ENCODE peak calls at places on chromosomes 11 and 22, in six cellular contexts. P is HFF-Myc, K is choroid plexus epithelial cell, E is tibial nerve, O is progenitor cell of endocrine pancreas, B is mucosa of descending colon. W is an unnamed sample.

GRCh38 chr11:64799256-64799924 is 3.6 kb downstream of the MAP4K2 start:
- DNase-seq in O (no peak), E (no peak), B (no peak), P (no peak), K (no peak), W (no peak)

GRCh38 chr11:82771781-82772180 is 38.1 kb upstream of the FAM181B start:
- DNase-seq in O (no peak), E (no peak), K (no peak), P (no peak), B (no peak), W (no peak)

GRCh38 chr11:125925247-125925740 is 20.6 kb upstream of the VSIG10L2 start:
- DNase-seq in K (peak; percentile 8), B (peak; percentile 45), O (no peak), P (no peak), E (no peak), W (no peak)

GRCh38 chr11:78190374-78190773 is 1.7 kb downstream of the USP35 start:
- DNase-seq in P (no peak), K (no peak), O (no peak), E (no peak), B (no peak), W (no peak)

GRCh38 chr11:111105566-111105965 is 140.0 kb upstream of the POU2AF2 start:
- DNase-seq in E (no peak), P (no peak), B (no peak), K (peak; percentile 70), O (no peak), W (no peak)

GRCh38 chr11:64996327-64996709 is 453 bp downstream of the BATF2 start:
- DNase-seq in B (peak; percentile 31), O (no peak), P (no peak), K (no peak), E (no peak), W (no peak)

GRCh38 chr22:23970816-23971482 is 3.3 kb downstream of the DDT start:
- DNase-seq in O (no peak), P (no peak), B (no peak), E (no peak), K (no peak), W (no peak)

GRCh38 chr11:133698654-133699053 is 146.7 kb downstream of the SPATA19 start:
- DNase-seq in K (no peak), E (no peak), O (no peak), P (no peak), B (no peak), W (no peak)

GRCh38 chr11:15602779-15603178 is 488.1 kb downstream of the INSC start:
- DNase-seq in E (no peak), K (no peak), O (no peak), P (no peak), B (no peak), W (no peak)

GRCh38 chr11:68904458-68904847 is 762 bp downstream of the IGHMBP2 start:
- DNase-seq in P (no peak), E (no peak), O (no peak), K (no peak), B (no peak), W (no peak)

GRCh38 chr11:479311-479710 is 27.7 kb downstream of the RNH1 start:
- DNase-seq in E (no peak), P (no peak), O (no peak), K (no peak), B (no peak), W (no peak)

GRCh38 chr11:90593099-90593498 is 370.2 kb upstream of the CHORDC1 start:
- DNase-seq in K (no peak), P (no peak), O (no peak), B (no peak), E (no peak), W (no peak)

DNA sequence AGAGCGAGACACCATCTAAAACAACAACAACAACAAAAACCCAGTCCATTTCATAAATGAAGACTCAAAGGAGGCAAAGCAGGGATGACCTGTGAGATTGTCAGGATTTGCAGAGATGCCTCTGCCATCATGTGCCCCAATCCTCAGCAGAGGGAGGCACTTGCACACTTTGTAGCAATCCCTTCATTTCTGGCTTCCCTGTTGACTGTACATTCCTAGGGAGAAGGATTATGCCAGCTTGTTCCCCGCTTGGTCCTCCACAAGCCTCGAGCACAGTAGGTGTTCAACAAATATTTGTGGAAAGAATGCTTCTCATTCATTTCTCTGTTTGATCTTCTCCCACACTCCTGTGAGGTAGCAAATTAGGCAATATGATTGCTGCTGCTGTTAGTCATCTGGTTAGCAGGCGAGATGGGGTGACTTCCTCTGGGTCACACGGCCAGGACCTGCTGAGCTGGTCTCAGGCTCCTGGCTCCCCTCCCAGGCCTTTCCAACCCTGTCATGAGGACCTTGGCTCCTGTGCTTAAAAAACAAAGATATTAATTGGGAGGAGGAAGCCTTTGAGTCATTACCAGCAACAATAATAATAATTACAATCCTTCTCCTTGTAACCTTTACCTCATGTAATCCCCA is 34.1 kb downstream of the LIF start:
- DNase-seq in K (peak; percentile 97), E (peak; percentile 66), O (no peak), B (no peak), P (peak; percentile 46), W (no peak)
- TF ChIP-seq CTCF in K (peak; percentile 35), E (no peak), O (no peak), B (no peak), P (no peak), W (no peak)

DNA sequence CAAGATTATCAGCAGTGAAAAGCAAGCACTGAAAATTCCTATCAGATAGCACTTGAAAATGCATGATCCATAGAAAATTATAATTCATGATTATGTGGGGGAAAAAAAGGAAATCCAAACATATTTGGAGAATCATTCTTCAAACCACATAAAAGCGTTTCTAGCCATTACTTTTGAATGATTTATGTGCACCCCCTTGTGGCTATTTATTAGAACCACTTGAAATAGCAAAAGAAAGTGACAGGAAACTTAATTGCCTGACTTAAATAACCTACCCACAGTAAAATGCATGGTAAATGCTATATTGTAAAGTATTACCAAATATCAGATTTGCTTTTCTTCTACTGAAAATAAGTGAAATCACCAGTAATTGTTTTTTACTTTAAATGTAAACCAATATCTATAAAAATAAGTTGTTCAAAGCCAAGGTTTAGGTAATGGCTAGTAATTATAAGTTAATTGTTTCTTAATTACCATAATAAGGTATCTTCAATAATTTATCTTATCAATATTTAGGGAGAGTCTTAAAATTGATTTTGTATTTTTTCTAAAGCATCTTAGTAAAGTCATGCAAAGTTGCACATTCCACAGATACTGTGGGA is 168.5 kb downstream of the ARHGAP42 start:
- DNase-seq in E (no peak), P (no peak), K (peak; percentile 84), B (no peak), O (no peak), W (no peak)
- TF ChIP-seq CTCF in E (peak; percentile 48), P (peak; percentile 39), K (peak; percentile 58), B (no peak), O (peak; percentile 75), W (peak; percentile 82)

DNA sequence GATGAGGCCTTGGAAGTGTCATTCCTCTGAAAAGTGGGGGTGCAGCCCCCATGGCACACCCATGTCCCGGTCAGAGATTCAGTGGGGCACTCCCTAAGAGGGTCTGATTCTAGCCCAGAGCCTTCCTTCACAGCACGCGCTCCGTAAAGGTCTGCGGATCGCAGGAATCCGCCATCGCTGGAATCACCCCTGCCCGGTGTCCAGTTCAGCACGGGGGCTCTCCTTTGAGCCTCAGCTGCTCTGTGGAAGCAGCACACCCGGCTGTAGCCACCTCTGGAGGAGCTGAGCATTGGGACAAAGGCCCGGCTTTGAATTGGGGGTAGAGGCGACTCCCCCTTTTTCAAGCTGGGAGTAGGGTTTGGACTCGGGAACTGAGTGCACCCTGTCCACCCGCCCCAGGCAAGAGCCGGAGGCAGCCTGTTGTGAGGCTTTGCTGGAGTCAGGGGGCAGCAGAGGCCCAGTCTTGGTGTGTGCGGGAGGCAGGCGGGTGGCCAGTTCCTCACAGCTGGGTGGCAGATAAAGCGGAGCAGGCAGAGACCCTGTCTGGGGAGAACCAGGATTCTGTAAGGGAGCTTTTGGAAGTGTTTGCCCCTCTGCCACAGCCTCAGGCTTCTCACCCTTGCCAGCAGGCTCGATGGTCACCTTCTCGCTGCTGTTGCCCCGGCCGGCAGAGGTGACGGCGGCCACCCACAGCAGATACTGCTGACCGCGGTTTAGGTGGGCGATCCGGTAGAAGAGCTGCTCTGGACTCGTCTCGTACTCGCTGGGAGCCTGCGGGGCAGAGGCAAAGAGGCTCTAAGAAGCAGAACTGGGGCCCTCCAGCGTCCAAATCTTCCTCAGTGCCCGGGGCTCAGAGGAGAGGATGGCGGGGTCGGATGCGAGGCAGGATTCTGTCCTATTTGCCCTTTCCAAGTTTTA is 115.9 kb downstream of the CEP164 start:
- DNase-seq in K (peak; percentile 69), B (peak; percentile 56), E (peak; percentile 32), P (no peak), O (peak; percentile 55), W (peak; percentile 79)
- TF ChIP-seq CTCF in K (peak; percentile 75), B (peak; percentile 14), E (peak; percentile 51), P (peak; percentile 42), O (peak; percentile 79), W (peak; percentile 38)

DNA sequence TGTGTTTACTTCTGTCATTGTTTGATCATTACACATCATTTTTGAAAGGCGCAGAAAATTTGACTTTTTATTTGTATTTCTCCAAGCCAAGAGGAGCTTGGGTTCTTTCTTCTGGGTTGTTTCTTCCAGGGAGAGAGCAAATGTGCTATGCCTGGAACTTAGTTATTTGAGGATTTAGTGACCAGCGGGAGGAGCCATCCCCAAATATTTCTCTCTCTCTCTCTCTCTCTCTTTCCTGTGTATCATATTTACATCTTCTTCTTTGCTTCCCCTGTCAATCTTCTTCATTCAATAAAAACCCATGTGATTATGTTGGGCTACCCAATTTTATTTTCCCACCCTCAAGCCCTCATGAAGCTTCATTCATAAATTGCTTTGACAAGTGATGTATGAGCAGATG is 534.5 kb downstream of the LRRC4C start:
- DNase-seq in E (no peak), P (no peak), B (no peak), K (no peak), O (no peak), W (no peak)
- TF ChIP-seq CTCF in E (no peak), P (no peak), B (no peak), K (no peak), O (no peak), W (no peak)

GRCh38 chr11:106369224-106369623 is 291.8 kb downstream of the AASDHPPT start:
- DNase-seq in K (peak; percentile 24), E (no peak), O (no peak), B (no peak), P (no peak), W (no peak)
- TF ChIP-seq CTCF in K (peak; percentile 15), E (no peak), O (no peak), B (no peak), P (no peak), W (no peak)

GRCh38 chr11:2298795-2299747 is 2.6 kb downstream of the C11orf21 start:
- DNase-seq in K (peak; percentile 36), E (peak; percentile 4), B (peak; percentile 51), O (no peak), P (no peak), W (peak; percentile 49)
- TF ChIP-seq CTCF in K (peak; percentile 53), E (no peak), B (no peak), O (peak; percentile 61), P (peak; percentile 15), W (no peak)

DNA sequence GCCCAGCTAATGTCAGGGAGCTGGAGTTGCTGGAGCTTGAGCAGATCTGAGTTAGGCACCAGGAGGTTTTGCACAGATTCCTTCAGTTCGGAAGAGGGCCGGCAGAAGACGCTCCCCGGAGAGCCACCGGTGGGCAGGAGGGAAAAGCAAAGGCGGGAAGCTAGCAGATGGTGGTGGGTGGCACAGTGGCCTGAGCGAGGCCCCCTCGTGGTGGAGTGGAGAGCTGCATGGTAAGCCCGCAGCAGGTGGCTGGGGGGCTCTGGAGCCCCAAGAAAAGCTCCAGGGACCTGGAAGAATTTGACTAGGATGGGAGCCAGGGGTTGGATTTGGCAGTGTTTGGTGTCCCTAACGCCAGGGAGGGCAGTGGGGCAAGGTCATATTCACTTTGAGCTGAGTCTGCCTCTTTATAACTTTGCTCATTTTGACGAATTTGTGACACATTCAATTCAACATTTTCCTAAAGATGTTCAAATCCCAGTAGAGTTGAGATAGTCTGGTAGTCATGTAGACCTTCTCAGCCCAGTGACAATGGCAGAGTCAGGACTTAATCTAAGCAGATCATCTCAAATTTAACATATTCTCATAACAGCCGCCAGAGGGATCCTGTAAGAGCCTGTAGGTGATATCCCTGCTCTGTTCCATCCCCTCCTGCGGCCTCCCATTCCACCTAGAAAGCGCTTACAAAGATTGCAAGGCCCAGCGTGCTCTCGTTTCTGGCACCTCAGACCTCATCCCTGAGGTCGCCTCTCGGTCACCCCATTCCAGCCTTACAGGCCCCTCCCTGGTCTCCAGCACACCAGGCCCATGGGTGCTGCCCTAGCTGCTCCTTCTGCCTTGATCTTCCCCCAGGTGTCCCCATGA is 57.9 kb downstream of the TRIM29 start:
- DNase-seq in E (no peak), P (no peak), O (no peak), K (no peak), B (peak; percentile 41), W (peak; percentile 48)
- TF ChIP-seq CTCF in E (peak; percentile 44), P (peak; percentile 41), O (no peak), K (peak; percentile 22), B (peak; percentile 41), W (peak; percentile 77)